ENCODE peak calls at places on chromosomes 1 and 21, in eight cellular contexts. C, W, O, S, N, U, P and X are unnamed samples.

GRCh38 chr1:164702216-164702615 is 143.2 kb downstream of the PBX1 start:
- DNase-seq in C (no peak), W (no peak), O (no peak), S (no peak), N (no peak), U (no peak), P (no peak), X (no peak)

GRCh38 chr1:86502721-86503430 is 34.1 kb downstream of the CLCA1 start:
- DNase-seq in C (no peak), W (peak), O (no peak), S (no peak), N (no peak), U (no peak), P (no peak), X (no peak)

GRCh38 chr21:38352536-38353219 is 95.9 kb downstream of the KCNJ15 start:
- DNase-seq in C (no peak), W (peak), O (no peak), S (peak), N (peak), U (peak), P (no peak), X (peak)

GRCh38 chr1:159598196-159598595 is 10.6 kb downstream of the APCS start:
- DNase-seq in C (no peak), W (peak), O (peak), S (no peak), N (peak), U (no peak), P (no peak), X (no peak)

GRCh38 chr1:64000021-64000420 is 203.4 kb upstream of the UBE2U start:
- DNase-seq in C (no peak), W (no peak), O (no peak), S (no peak), N (peak), U (no peak), P (no peak), X (no peak)

GRCh38 chr1:229064320-229064908 is 206.5 kb upstream of the RAB4A start:
- DNase-seq in C (no peak), W (peak), O (no peak), S (no peak), N (no peak), U (no peak), P (no peak), X (no peak)

GRCh38 chr21:42346441-42346840 is 4.4 kb downstream of the TFF2 start:
- DNase-seq in C (no peak), W (no peak), O (no peak), S (no peak), N (no peak), U (no peak), P (no peak), X (no peak)

GRCh38 chr1:231001892-231002291 is 23.0 kb downstream of the ARV1 start:
- DNase-seq in C (no peak), W (no peak), O (no peak), S (no peak), N (no peak), U (no peak), P (no peak), X (no peak)

GRCh38 chr1:202852163-202852904 is 36.6 kb downstream of the RABIF start:
- DNase-seq in C (no peak), W (peak), O (no peak), S (no peak), N (peak), U (no peak), P (no peak), X (no peak)

GRCh38 chr1:207389728-207390464 is 64.2 kb upstream of the CR2 start:
- DNase-seq in C (no peak), W (peak), O (peak), S (no peak), N (no peak), U (no peak), P (no peak), X (no peak)

GRCh38 chr1:119101563-119101962 is 38.9 kb downstream of the WARS2 start:
- DNase-seq in C (no peak), W (peak), O (peak), S (no peak), N (no peak), U (no peak), P (no peak), X (no peak)

GRCh38 chr1:160261526-160261877 is 847 bp downstream of the DCAF8 start:
- DNase-seq in C (peak), W (peak), O (peak), S (no peak), N (no peak), U (no peak), P (no peak), X (peak)

GRCh38 chr1:206930210-206930798 is 8.6 kb upstream of the FCMR start:
- DNase-seq in C (no peak), W (no peak), O (no peak), S (no peak), N (no peak), U (no peak), P (no peak), X (no peak)

GRCh38 chr1:179253286-179253972 is 24.0 kb upstream of the ABL2 start:
- DNase-seq in C (no peak), W (peak), O (no peak), S (no peak), N (no peak), U (no peak), P (no peak), X (no peak)